ENCODE peak calls at places on chromosomes 11 and 22, in four cellular contexts. O is stimulated activated CD8-positive, alpha-beta memory T cell treated with anti-CD3 and anti-CD28 coated beads, Interleukin-15, amount 100 ng/mL, for 4 hours; M is kidney tubule cell; S is HCEC 1CT. X is an unnamed sample.

GRCh38 chr11:120551191-120551590 is 39.6 kb downstream of the GRIK4 start:
- DNase-seq in O (no peak), M (no peak), S (no peak), X (no peak)

GRCh38 chr11:69425444-69425843 is 56.0 kb upstream of the LINC01488 start:
- DNase-seq in O (no peak), M (no peak), S (no peak), X (no peak)

GRCh38 chr11:128689946-128690745 is 3.7 kb upstream of the FLI1 start:
- DNase-seq in O (no peak), M (no peak), S (no peak), X (no peak)

GRCh38 chr11:102205805-102206204 is 95.6 kb downstream of the YAP1 start:
- DNase-seq in O (no peak), M (no peak), S (no peak), X (no peak)

GRCh38 chr22:37639070-37639760 is at the start of gene SH3BP1:
- DNase-seq in O (no peak), M (peak; percentile 31), S (no peak), X (no peak)

GRCh38 chr11:96051820-96052219 is 127.9 kb upstream of the MTMR2 start:
- DNase-seq in O (no peak), M (no peak), S (no peak), X (no peak)

GRCh38 chr11:7004482-7004881 is 15.7 kb downstream of the ZNF214 start:
- DNase-seq in O (no peak), M (peak; percentile 58), S (peak; percentile 76), X (no peak)

GRCh38 chr11:76752321-76753175 is 30.6 kb upstream of the TSKU start:
- DNase-seq in O (no peak), M (peak; percentile 25), S (peak; percentile 29), X (no peak)

GRCh38 chr11:47111318-47111804 is 65.3 kb downstream of the ARFGAP2 start:
- DNase-seq in O (no peak), M (peak; percentile 39), S (no peak), X (no peak)

GRCh38 chr22:31626427-31627150 is 35.4 kb downstream of the PISD start:
- DNase-seq in O (no peak), M (no peak), S (no peak), X (no peak)

GRCh38 chr11:71251159-71251721 is 1.1 kb downstream of the SHANK2 start:
- DNase-seq in O (no peak), M (peak; percentile 51), S (no peak), X (no peak)

GRCh38 chr11:19060629-19061028 is at the start of gene MRGPRX2:
- DNase-seq in O (peak; percentile 7), M (no peak), S (no peak), X (no peak)

GRCh38 chr11:74871037-74871436 is 77.9 kb downstream of the XRRA1 start:
- DNase-seq in O (no peak), M (no peak), S (no peak), X (no peak)

GRCh38 chr11:9687736-9688494 is 24.0 kb downstream of the SWAP70 start:
- DNase-seq in O (no peak), M (no peak), S (peak; percentile 39), X (no peak)

GRCh38 chr22:43171019-43171491 is 15.9 kb downstream of the TTLL12 start:
- DNase-seq in O (no peak), M (no peak), S (no peak), X (no peak)

GRCh38 chr11:22976146-22976545 is 115.9 kb upstream of the CCDC179 start:
- DNase-seq in O (no peak), M (peak; percentile 76), S (peak; percentile 80), X (no peak)

GRCh38 chr11:66478823-66479740 is 1.2 kb upstream of the DPP3 start:
- DNase-seq in O (no peak), M (peak; percentile 68), S (peak; percentile 29), X (no peak)

GRCh38 chr11:3840870-3841425 is at the start of gene RHOG:
- DNase-seq in O (peak; percentile 93), M (peak; percentile 89), S (peak; percentile 88), X (no peak)

GRCh38 chr22:28105396-28105795 is 186.3 kb upstream of the PITPNB start:
- DNase-seq in O (no peak), M (no peak), S (no peak), X (no peak)

GRCh38 chr22:47601666-47602065 is 839.2 kb downstream of the TBC1D22A start:
- DNase-seq in O (no peak), M (no peak), S (no peak), X (no peak)

GRCh38 chr11:73059915-73060314 is 82.2 kb downstream of the FCHSD2 start:
- DNase-seq in O (no peak), M (no peak), S (peak; percentile 9), X (no peak)

GRCh38 chr11:44464741-44465140 is 100.7 kb upstream of the CD82 start:
- DNase-seq in O (no peak), M (no peak), S (no peak), X (no peak)

GRCh38 chr11:67544591-67545242 is 21.5 kb upstream of the CABP2 start:
- DNase-seq in O (no peak), M (peak; percentile 86), S (no peak), X (no peak)

GRCh38 chr22:38696606-38697005 is 4.1 kb downstream of the JOSD1 start:
- DNase-seq in O (peak; percentile 37), M (peak; percentile 87), S (peak; percentile 83), X (no peak)

GRCh38 chr22:41512421-41513194 is 31.7 kb downstream of the POLR3H start:
- DNase-seq in O (no peak), M (peak; percentile 68), S (peak; percentile 54), X (no peak)

GRCh38 chr11:12516387-12517110 is 139.2 kb downstream of the PARVA start:
- DNase-seq in O (no peak), M (no peak), S (no peak), X (no peak)

GRCh38 chr22:43620197-43620596 is 191.9 kb downstream of the EFCAB6 start:
- DNase-seq in O (no peak), M (no peak), S (no peak), X (no peak)

GRCh38 chr11:117931971-117932370 is 2.8 kb upstream of the TMPRSS13 start:
- DNase-seq in O (no peak), M (peak; percentile 22), S (no peak), X (no peak)

GRCh38 chr11:62546244-62546936 is at the start of gene AHNAK:
- DNase-seq in O (no peak), M (peak; percentile 78), S (peak; percentile 64), X (no peak)